ENCODE peak calls at places on chromosomes 5 and 9, in ten cellular contexts. U, C, L, K, P, M, F, Y, N and O are unnamed samples.
A peak's percentile ranks its signal among the peaks of the same experiment; 100 is the strongest.

GRCh38 chr5:159206368-159206767 is 3.0 kb downstream of the RNF145 start:
- DNase-seq in U (no peak), C (no peak), L (no peak), K (peak; percentile 7), P (no peak), M (no peak), F (no peak), Y (no peak), N (peak; percentile 34), O (no peak)

GRCh38 chr5:103821361-103821760 is 258.8 kb upstream of the NUDT12 start:
- DNase-seq in U (no peak), C (no peak), L (no peak), K (no peak), P (no peak), M (no peak), F (no peak), Y (no peak), N (no peak), O (no peak)

GRCh38 chr5:7202846-7203245 is 193.1 kb upstream of the ADCY2 start:
- DNase-seq in U (no peak), C (no peak), L (no peak), K (no peak), P (no peak), M (no peak), F (no peak), Y (no peak), N (no peak), O (no peak)

GRCh38 chr9:102569436-102569835 is 425.7 kb upstream of the CYLC2 start:
- DNase-seq in U (peak; percentile 47), C (no peak), L (no peak), K (no peak), P (no peak), M (no peak), F (no peak), Y (peak; percentile 2), N (no peak), O (peak; percentile 66)

GRCh38 chr9:16175461-16175860 is 622.6 kb downstream of the CCDC171 start:
- DNase-seq in U (no peak), C (no peak), L (no peak), K (peak; percentile 18), P (no peak), M (no peak), F (no peak), Y (no peak), N (no peak), O (no peak)

GRCh38 chr9:88678008-88678407 is 143.0 kb downstream of the NXNL2 start:
- DNase-seq in U (no peak), C (no peak), L (no peak), K (no peak), P (no peak), M (no peak), F (no peak), Y (no peak), N (no peak), O (no peak)

GRCh38 chr9:89743216-89743575 is 138.4 kb downstream of the GADD45G start:
- DNase-seq in U (no peak), C (no peak), L (no peak), K (no peak), P (no peak), M (no peak), F (no peak), Y (no peak), N (no peak), O (no peak)

GRCh38 chr9:111037744-111038335 is 430 bp downstream of the LPAR1 start:
- DNase-seq in U (peak; percentile 62), C (peak; percentile 44), L (peak; percentile 73), K (peak; percentile 27), P (peak; percentile 76), M (peak; percentile 42), F (peak; percentile 40), Y (no peak), N (peak; percentile 71), O (peak; percentile 85)

GRCh38 chr5:140043508-140043872 is 391 bp upstream of the NRG2 start:
- DNase-seq in U (peak; percentile 79), C (no peak), L (no peak), K (no peak), P (peak; percentile 21), M (no peak), F (no peak), Y (no peak), N (no peak), O (peak; percentile 87)

GRCh38 chr5:77486344-77486962 is 5.7 kb downstream of the WDR41 start:
- DNase-seq in U (no peak), C (no peak), L (no peak), K (no peak), P (no peak), M (no peak), F (no peak), Y (no peak), N (no peak), O (no peak)

GRCh38 chr9:6564370-6564769 is 81.2 kb downstream of the GLDC start:
- DNase-seq in U (no peak), C (peak; percentile 64), L (no peak), K (no peak), P (no peak), M (no peak), F (no peak), Y (no peak), N (peak; percentile 48), O (no peak)

GRCh38 chr9:70614786-70615565 is 200.5 kb upstream of the KLF9 start:
- DNase-seq in U (no peak), C (no peak), L (no peak), K (no peak), P (no peak), M (no peak), F (no peak), Y (no peak), N (no peak), O (no peak)

GRCh38 chr9:27432308-27432707 is 91.8 kb upstream of the IFNK start:
- DNase-seq in U (no peak), C (no peak), L (no peak), K (no peak), P (no peak), M (no peak), F (no peak), Y (no peak), N (no peak), O (no peak)

GRCh38 chr9:27430754-27431540 is 93.1 kb upstream of the IFNK start:
- DNase-seq in U (no peak), C (no peak), L (no peak), K (no peak), P (no peak), M (no peak), F (no peak), Y (no peak), N (no peak), O (no peak)

GRCh38 chr9:27429436-27429835 is 94.7 kb upstream of the IFNK start:
- DNase-seq in U (no peak), C (no peak), L (no peak), K (no peak), P (no peak), M (no peak), F (no peak), Y (no peak), N (no peak), O (no peak)

GRCh38 chr9:27431573-27431972 is 92.5 kb upstream of the IFNK start:
- DNase-seq in U (no peak), C (no peak), L (no peak), K (no peak), P (no peak), M (no peak), F (no peak), Y (no peak), N (no peak), O (no peak)

DNA sequence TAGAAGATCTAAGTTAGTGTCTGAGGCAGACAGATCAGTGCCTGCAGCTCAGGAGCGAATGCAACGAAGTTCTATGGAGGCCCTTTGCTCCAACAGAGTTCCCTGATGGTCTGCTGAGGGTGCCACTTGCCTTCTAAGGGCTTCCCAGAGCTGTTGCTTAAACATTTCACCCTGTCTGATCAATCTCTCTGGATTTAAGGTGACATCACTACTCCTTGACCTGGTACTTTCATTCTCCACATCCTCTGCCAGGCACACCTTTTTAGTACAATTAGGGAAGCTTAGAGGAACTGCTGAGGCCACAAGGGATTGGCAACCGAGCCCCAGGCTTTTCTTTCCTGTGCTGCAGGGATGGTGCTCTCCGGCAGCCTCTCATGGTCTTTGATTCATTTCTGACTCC is 94.2 kb upstream of the IFNK start:
- DNase-seq in U (no peak), C (no peak), L (no peak), K (no peak), P (no peak), M (no peak), F (no peak), Y (no peak), N (no peak), O (no peak)
- H3K4me1 ChIP-seq in U (peaks cover 24% of the 10 kb centered on the region), C (no peaks in the 10 kb centered on the region), L (peaks cover 33% of the 10 kb centered on the region), K (no peaks in the 10 kb centered on the region), P (peaks cover 14% of the 10 kb centered on the region), M (peaks cover 15% of the 10 kb centered on the region), F (peaks cover 78% of the 10 kb centered on the region), Y (peaks cover 9% of the 10 kb centered on the region), N (peaks cover 5% of the 10 kb centered on the region), O (peaks cover 6% of the 10 kb centered on the region)

GRCh38 chr9:18587988-18588387 is 114.0 kb downstream of the ADAMTSL1 start:
- DNase-seq in U (no peak), C (peak; percentile 88), L (no peak), K (peak; percentile 19), P (no peak), M (no peak), F (no peak), Y (no peak), N (peak; percentile 72), O (no peak)

GRCh38 chr9:18591261-18591660 is 117.3 kb downstream of the ADAMTSL1 start:
- DNase-seq in U (no peak), C (no peak), L (no peak), K (no peak), P (no peak), M (no peak), F (no peak), Y (no peak), N (no peak), O (no peak)

GRCh38 chr9:18580146-18580545 is 106.2 kb downstream of the ADAMTSL1 start:
- DNase-seq in U (no peak), C (peak; percentile 29), L (no peak), K (peak; percentile 19), P (peak; percentile 42), M (no peak), F (no peak), Y (no peak), N (no peak), O (no peak)

GRCh38 chr9:18585996-18586395 is 112.0 kb downstream of the ADAMTSL1 start:
- DNase-seq in U (no peak), C (peak; percentile 56), L (no peak), K (peak; percentile 30), P (no peak), M (no peak), F (no peak), Y (no peak), N (no peak), O (no peak)
- H3K4me1 ChIP-seq in U (no peaks in the 10 kb centered on the region), C (no peaks in the 10 kb centered on the region), L (no peaks in the 10 kb centered on the region), K (no peaks in the 10 kb centered on the region), P (peaks cover 4% of the 10 kb centered on the region), M (no peaks in the 10 kb centered on the region), F (no peaks in the 10 kb centered on the region), Y (no peaks in the 10 kb centered on the region), N (peaks cover 26% of the 10 kb centered on the region), O (no peaks in the 10 kb centered on the region)

GRCh38 chr9:134267305-134268265 is 58.7 kb upstream of the RXRA start:
- DNase-seq in U (peak; percentile 54), C (no peak), L (no peak), K (no peak), P (no peak), M (no peak), F (no peak), Y (no peak), N (no peak), O (peak; percentile 77)
- H3K4me1 ChIP-seq in U (no peaks in the 10 kb centered on the region), C (no peaks in the 10 kb centered on the region), L (no peaks in the 10 kb centered on the region), K (peaks cover 5% of the 10 kb centered on the region), P (no peaks in the 10 kb centered on the region), M (peaks cover 13% of the 10 kb centered on the region), F (peaks cover 17% of the 10 kb centered on the region), Y (peaks cover 8% of the 10 kb centered on the region), N (no peaks in the 10 kb centered on the region), O (peaks cover 9% of the 10 kb centered on the region)

GRCh38 chr9:128913995-128914772 is 6.6 kb upstream of the PHYHD1 start:
- DNase-seq in U (no peak), C (no peak), L (no peak), K (no peak), P (no peak), M (no peak), F (no peak), Y (no peak), N (no peak), O (no peak)
- H3K4me1 ChIP-seq in U (peaks cover 5% of the 10 kb centered on the region), C (peaks cover 39% of the 10 kb centered on the region), L (peaks cover 11% of the 10 kb centered on the region), K (peaks cover 31% of the 10 kb centered on the region), P (peaks cover 58% of the 10 kb centered on the region), M (peaks cover 72% of the 10 kb centered on the region), F (peaks cover 93% of the 10 kb centered on the region), Y (peaks cover 42% of the 10 kb centered on the region), N (peaks cover 41% of the 10 kb centered on the region), O (peaks cover 16% of the 10 kb centered on the region)